ENCODE peak calls at places on chromosomes 12 and 14, in four cellular contexts. T, H, L and G are unnamed samples.

GRCh38 chr14:104355101-104355691 is 216.8 kb downstream of the KIF26A start:
- DNase-seq in T (no peak), L (no peak), H (no peak), G (no peak)

GRCh38 chr12:68236421-68237059 is 10.9 kb upstream of the IL26 start:
- DNase-seq in H (no peak), T (no peak), L (no peak), G (no peak)

GRCh38 chr12:52813885-52814709 is at the start of gene KRT4:
- DNase-seq in H (peak), L (no peak), T (no peak), G (no peak)

GRCh38 chr12:43044241-43044640 is 454.7 kb upstream of the PRICKLE1 start:
- DNase-seq in T (no peak), H (no peak), L (peak), G (no peak)

GRCh38 chr12:52800259-52800917 is 4.5 kb upstream of the KRT3 start:
- DNase-seq in H (no peak), L (no peak), T (no peak), G (no peak)

GRCh38 chr12:13851828-13852227 is 129.6 kb downstream of the GRIN2B start:
- DNase-seq in H (peak), T (peak), L (no peak), G (peak)

GRCh38 chr14:69048456-69048855 is 69.4 kb upstream of the ACTN1 start:
- DNase-seq in T (peak), H (no peak), L (no peak), G (no peak)

GRCh38 chr12:51926718-51927117 is 19.4 kb downstream of the ACVRL1 start:
- DNase-seq in L (no peak), H (no peak), T (no peak), G (no peak)

GRCh38 chr12:94098466-94098865 is 49.9 kb upstream of the PLXNC1 start:
- DNase-seq in L (peak), T (no peak), H (no peak), G (no peak)